ENCODE peak calls at places on chromosomes 6 and 20, in eight cellular contexts. E is Ammon's horn, M is brain microvascular endothelial cell, U is substantia nigra, X is caudate nucleus, Z is A549, P is HEK293T, O is hepatic stellate cell. I is an unnamed sample.

GRCh38 chr6:123323419-123324329 is 313.1 kb downstream of the TRDN start:
- DNase-seq in X (no peak), U (no peak), Z (no peak), P (no peak), M (no peak), E (no peak), O (no peak), I (no peak)

GRCh38 chr20:37179671-37180524 is 550 bp upstream of the MROH8 start:
- DNase-seq in M (peak; percentile 46), Z (no peak), U (no peak), E (no peak), O (peak; percentile 31), X (no peak), P (no peak), I (no peak)

GRCh38 chr20:44384423-44385027 is 29.0 kb downstream of the HNF4A start:
- DNase-seq in U (peak; percentile 46), O (peak; percentile 50), M (peak; percentile 56), P (peak; percentile 64), X (no peak), Z (peak; percentile 56), E (peak; percentile 63), I (peak; percentile 63)

GRCh38 chr6:14512246-14512645 is 394.7 kb downstream of the CD83 start:
- DNase-seq in P (no peak), U (no peak), Z (no peak), M (no peak), E (no peak), X (no peak), O (no peak), I (no peak)

GRCh38 chr20:36408219-36408618 is 102.1 kb downstream of the DLGAP4 start:
- DNase-seq in P (no peak), M (peak; percentile 29), U (no peak), O (peak; percentile 50), Z (no peak), X (no peak), E (peak; percentile 22), I (no peak)

GRCh38 chr6:156617376-156617775 is 159.8 kb upstream of the ARID1B start:
- DNase-seq in P (peak; percentile 69), X (no peak), U (no peak), Z (no peak), M (peak; percentile 9), O (no peak), E (no peak), I (no peak)

GRCh38 chr6:27575594-27576361 is 102.9 kb upstream of the ZNF184 start:
- DNase-seq in M (peak; percentile 62), O (no peak), E (no peak), P (peak; percentile 37), U (no peak), X (no peak), Z (no peak), I (no peak)

GRCh38 chr6:82785206-82785605 is 280.4 kb downstream of the UBE3D start:
- DNase-seq in P (no peak), O (no peak), M (peak; percentile 40), X (no peak), Z (no peak), U (no peak), E (no peak), I (no peak)

GRCh38 chr6:155883334-155883731 is 427.7 kb upstream of the NOX3 start:
- DNase-seq in M (no peak), X (no peak), P (no peak), E (no peak), O (no peak), U (no peak), Z (no peak), I (no peak)

GRCh38 chr20:44171775-44172571 is 15.0 kb downstream of the JPH2 start:
- DNase-seq in Z (no peak), O (no peak), P (no peak), E (no peak), X (no peak), U (no peak), M (no peak), I (no peak)

GRCh38 chr6:135904666-135905065 is 53.2 kb downstream of the PDE7B start:
- DNase-seq in P (no peak), E (no peak), U (no peak), X (no peak), Z (no peak), M (no peak), O (no peak), I (no peak)

GRCh38 chr20:63409066-63409833 is 48.1 kb upstream of the CHRNA4 start:
- DNase-seq in U (no peak), O (no peak), Z (no peak), P (no peak), X (no peak), E (no peak), M (no peak), I (no peak)

GRCh38 chr20:19735446-19735845 is 22.6 kb upstream of the RIN2 start:
- DNase-seq in M (peak; percentile 88), U (no peak), P (peak; percentile 19), E (peak; percentile 69), X (peak; percentile 37), Z (peak; percentile 95), O (peak; percentile 79), I (no peak)

GRCh38 chr20:38272961-38273360 is 12.4 kb upstream of the KIAA1755 start:
- DNase-seq in X (no peak), M (peak; percentile 80), O (peak; percentile 73), Z (no peak), P (no peak), U (no peak), E (no peak), I (no peak)

GRCh38 chr20:59586613-59587012 is 17.7 kb upstream of the PHACTR3 start:
- DNase-seq in P (no peak), U (no peak), Z (no peak), O (no peak), X (no peak), E (no peak), M (no peak), I (no peak)

GRCh38 chr6:3698021-3698420 is 53.5 kb downstream of the PXDC1 start:
- DNase-seq in Z (no peak), U (no peak), X (no peak), E (no peak), P (no peak), O (no peak), M (peak; percentile 63), I (no peak)

I was measured in T-helper 17 cell.